ENCODE peak calls at places on chromosomes 11 and 22, in four cellular contexts. L is GM13977, J is Kasumi-1, B is HEK293T. K is an unnamed sample.

GRCh38 chr11:1762537-1763302 is 1.0 kb downstream of the CTSD start:
- DNase-seq in L (peak), J (peak), B (no peak), K (no peak)

GRCh38 chr11:60345489-60345888 is 18.4 kb downstream of the MS4A6E start:
- DNase-seq in L (no peak), J (peak), B (no peak), K (no peak)

GRCh38 chr22:34808618-34809017 is 257.3 kb upstream of the ISX start:
- DNase-seq in L (no peak), J (no peak), B (no peak), K (no peak)

GRCh38 chr11:128503231-128503991 is 83.9 kb downstream of the ETS1 start:
- DNase-seq in L (no peak), J (no peak), B (no peak), K (peak)

GRCh38 chr11:83818349-83818748 is 532.2 kb upstream of the CCDC90B start:
- DNase-seq in L (no peak), J (no peak), B (no peak), K (no peak)

GRCh38 chr11:72831521-72832300 is 17.5 kb downstream of the ATG16L2 start:
- DNase-seq in L (no peak), J (peak), B (peak), K (no peak)

GRCh38 chr22:49046546-49047305 is 780.9 kb downstream of the BRD1 start:
- DNase-seq in L (peak), J (no peak), B (peak), K (no peak)

GRCh38 chr11:134557571-134558257 is 145.7 kb upstream of the B3GAT1 start:
- DNase-seq in L (no peak), J (no peak), B (no peak), K (no peak)

GRCh38 chr11:57514538-57515331 is 767 bp downstream of the SLC43A1 start:
- DNase-seq in L (peak), J (peak), B (peak), K (peak)

GRCh38 chr11:134562176-134562575 is 150.1 kb upstream of the B3GAT1 start:
- DNase-seq in L (no peak), J (no peak), B (no peak), K (no peak)

GRCh38 chr22:28609921-28610320 is 69.7 kb downstream of the TTC28 start:
- DNase-seq in L (no peak), J (no peak), B (no peak), K (no peak)

GRCh38 chr11:44269369-44270351 is 40.3 kb downstream of the ALX4 start:
- DNase-seq in L (no peak), J (no peak), B (no peak), K (no peak)

GRCh38 chr11:78161937-78162336 is 22.5 kb upstream of the ALG8 start:
- DNase-seq in L (no peak), J (no peak), B (no peak), K (no peak)

GRCh38 chr22:39493759-39494158 is 8.3 kb upstream of the MIEF1 start:
- DNase-seq in L (no peak), J (no peak), B (no peak), K (no peak)

GRCh38 chr11:67349927-67350465 is 3.4 kb downstream of the POLD4 start:
- DNase-seq in L (no peak), J (no peak), B (no peak), K (no peak)

GRCh38 chr11:61532136-61533038 is 23.8 kb downstream of the LRRC10B start:
- DNase-seq in L (peak), J (peak), B (peak), K (peak)

GRCh38 chr11:85718991-85719807 is 33.2 kb upstream of the CCDC89 start:
- DNase-seq in L (no peak), J (no peak), B (no peak), K (no peak)

GRCh38 chr11:30128269-30128932 is 102.4 kb upstream of the FSHB start:
- DNase-seq in L (peak), J (peak), B (peak), K (no peak)

GRCh38 chr11:110795124-110795624 is 82.9 kb upstream of the ARHGAP20 start:
- DNase-seq in L (no peak), J (no peak), B (no peak), K (no peak)

GRCh38 chr11:123166095-123166559 is 28.9 kb downstream of the CLMP start:
- DNase-seq in L (no peak), J (peak), B (peak), K (no peak)

GRCh38 chr11:96311120-96311568 is 31.9 kb downstream of the MAML2 start:
- DNase-seq in L (no peak), J (no peak), B (no peak), K (no peak)

K was measured in T-helper 9 cell.